ENCODE peak calls at places on chromosomes 11 and 22, in eight cellular contexts. Y is stimulated activated naive CD8-positive, alpha-beta T cell treated with anti-CD3 and anti-CD28 coated beads, Interleukin-15, Interleukin-2, amounts not matched to agents 100 U/mL and 50 U/mL, for 24 hours; J is esophagus squamous epithelium; U is lung; W is effector CD8-positive, alpha-beta T cell; L is activated CD8-positive, alpha-beta memory T cell treated with anti-CD3 and anti-CD28 coated beads for 1 hour; E is COLO829; P is stimulated activated CD8-positive, alpha-beta memory T cell treated with anti-CD3 and anti-CD28 coated beads, Interleukin-15, amount 100 ng/mL, for 24 hours. D is an unnamed sample.
A peak's percentile ranks its signal among the peaks of the same experiment; 100 is the strongest.

GRCh38 chr11:68798221-68798813 is 43.4 kb downstream of the CPT1A start:
- DNase-seq in J (no peak), P (peak; percentile 20), L (no peak), W (peak; percentile 21), Y (peak; percentile 65), E (no peak), U (peak; percentile 31), D (no peak)

GRCh38 chr11:126411971-126412381 is 56.5 kb downstream of the ST3GAL4 start:
- DNase-seq in E (no peak), L (no peak), U (no peak), Y (no peak), P (no peak), J (no peak), W (no peak), D (no peak)

GRCh38 chr11:72989727-72990126 is 152.4 kb downstream of the FCHSD2 start:
- DNase-seq in L (no peak), J (no peak), U (no peak), W (no peak), E (no peak), Y (no peak), P (no peak), D (no peak)

GRCh38 chr22:19886605-19887250 is 32.1 kb upstream of the GNB1L start:
- DNase-seq in U (no peak), Y (no peak), W (no peak), E (no peak), P (no peak), J (no peak), L (no peak), D (no peak)

GRCh38 chr22:21045585-21046294 is at the start of gene LRRC74B:
- DNase-seq in U (peak; percentile 87), P (peak; percentile 38), W (no peak), E (peak; percentile 98), J (peak; percentile 25), L (peak; percentile 17), Y (peak; percentile 84), D (peak; percentile 76)

GRCh38 chr11:44467413-44467812 is 98.0 kb upstream of the CD82 start:
- DNase-seq in L (no peak), P (no peak), J (no peak), W (no peak), U (no peak), E (no peak), Y (no peak), D (no peak)

GRCh38 chr22:22033803-22034468 is 51.3 kb upstream of the TOP3B start:
- DNase-seq in W (no peak), E (no peak), J (no peak), P (no peak), U (no peak), L (no peak), Y (no peak), D (no peak)

GRCh38 chr11:27213232-27213660 is 149.8 kb downstream of the CCDC34 start:
- DNase-seq in J (no peak), E (peak; percentile 81), W (no peak), L (no peak), Y (no peak), P (no peak), U (no peak), D (peak; percentile 79)

GRCh38 chr22:23575601-23576000 is 4.5 kb downstream of the IGLL1 start:
- DNase-seq in W (no peak), L (no peak), Y (no peak), J (no peak), P (no peak), E (no peak), U (no peak), D (no peak)

GRCh38 chr11:1919428-1920127 is at the start of gene TNNT3:
- DNase-seq in E (no peak), J (no peak), Y (no peak), U (no peak), P (no peak), L (no peak), W (no peak), D (no peak)

GRCh38 chr22:37674951-37675929 is at the start of gene LGALS1:
- DNase-seq in Y (peak; percentile 83), U (peak; percentile 92), E (peak; percentile 91), P (no peak), L (no peak), J (no peak), W (peak; percentile 22), D (peak; percentile 60)

GRCh38 chr11:110473666-110474065 is 43.9 kb downstream of the FDX1 start:
- DNase-seq in Y (no peak), U (no peak), W (no peak), P (no peak), J (no peak), L (no peak), E (no peak), D (no peak)

GRCh38 chr11:46348566-46348981 is 1.3 kb downstream of the DGKZ start:
- DNase-seq in W (no peak), E (no peak), Y (peak; percentile 53), J (no peak), U (no peak), L (no peak), P (no peak), D (no peak)

GRCh38 chr11:44978961-44979331 is 28.3 kb upstream of the TP53I11 start:
- DNase-seq in Y (no peak), J (no peak), U (peak; percentile 71), W (no peak), E (no peak), L (no peak), P (no peak), D (no peak)

GRCh38 chr11:58963551-58964075 is 24.3 kb downstream of the GLYATL1 start:
- DNase-seq in P (no peak), Y (no peak), U (no peak), E (peak; percentile 8), L (no peak), W (no peak), J (no peak), D (no peak)

GRCh38 chr11:1403721-1404460 is 14.2 kb downstream of the BRSK2 start:
- DNase-seq in J (no peak), Y (no peak), L (no peak), U (no peak), E (no peak), W (no peak), P (no peak), D (no peak)

GRCh38 chr11:94519478-94520084 is 7.3 kb downstream of the C11orf97 start:
- DNase-seq in U (no peak), E (no peak), Y (no peak), W (no peak), P (no peak), J (no peak), L (no peak), D (no peak)

GRCh38 chr11:120775986-120776682 is 247.8 kb upstream of the TBCEL start:
- DNase-seq in U (no peak), J (no peak), E (peak; percentile 42), P (no peak), L (no peak), Y (no peak), W (no peak), D (no peak)

GRCh38 chr22:46848227-46848626 is 85.8 kb downstream of the TBC1D22A start:
- DNase-seq in Y (no peak), P (no peak), L (no peak), W (no peak), E (no peak), U (peak; percentile 10), J (no peak), D (no peak)

GRCh38 chr11:15035283-15035682 is 38.1 kb upstream of the CALCB start:
- DNase-seq in U (no peak), Y (no peak), J (no peak), L (no peak), W (no peak), E (no peak), P (no peak), D (no peak)

GRCh38 chr22:27718186-27719032 is 83.1 kb downstream of the MN1 start:
- DNase-seq in P (no peak), W (no peak), E (peak; percentile 99), J (no peak), L (no peak), Y (no peak), U (peak; percentile 42), D (no peak)

GRCh38 chr11:17810736-17811135 is 76.2 kb downstream of the KCNC1 start:
- DNase-seq in P (no peak), E (peak; percentile 91), L (no peak), J (no peak), U (no peak), Y (no peak), W (no peak), D (no peak)

GRCh38 chr22:43572710-43573109 is 160.9 kb downstream of the MPPED1 start:
- DNase-seq in Y (no peak), W (no peak), J (no peak), E (no peak), L (no peak), U (no peak), P (no peak), D (no peak)

GRCh38 chr22:36860821-36861659 is at the start of gene NCF4:
- DNase-seq in Y (peak; percentile 60), W (no peak), U (peak; percentile 72), L (no peak), E (no peak), P (no peak), J (peak; percentile 61), D (no peak)

GRCh38 chr22:22764085-22764484 is 119.7 kb downstream of the GGTLC2 start:
- DNase-seq in W (no peak), E (no peak), L (no peak), J (no peak), U (no peak), P (no peak), Y (no peak), D (no peak)

GRCh38 chr22:36088292-36088691 is 59.7 kb upstream of the RBFOX2 start:
- DNase-seq in L (no peak), J (no peak), E (no peak), U (no peak), W (no peak), P (no peak), Y (no peak), D (no peak)

GRCh38 chr22:48045369-48045768 is 1282.9 kb downstream of the TBC1D22A start:
- DNase-seq in U (no peak), Y (peak; percentile 8), J (no peak), L (no peak), W (no peak), P (no peak), E (no peak), D (no peak)

GRCh38 chr22:26172389-26172990 is 3.2 kb downstream of the SEZ6L start:
- DNase-seq in U (no peak), E (peak; percentile 30), W (no peak), P (no peak), L (no peak), Y (peak; percentile 35), J (no peak), D (peak; percentile 11)

GRCh38 chr11:119474682-119475596 is 52.0 kb upstream of the THY1 start:
- DNase-seq in U (peak; percentile 56), Y (peak; percentile 61), J (no peak), E (peak; percentile 57), L (no peak), P (peak; percentile 11), W (peak; percentile 19), D (no peak)

GRCh38 chr11:74592063-74592440 is 330 bp upstream of the POLD3 start:
- DNase-seq in J (no peak), W (no peak), P (no peak), Y (no peak), U (no peak), L (no peak), E (no peak), D (no peak)